ENCODE peak calls at places on chromosomes 6 and 20, in six cellular contexts. L is spleen, U is Peyer's patch, Y is GM06990, K is HCT116, I is kidney epithelial cell. W is an unnamed sample.

GRCh38 chr6:20182926-20183521 is 29.2 kb downstream of the MBOAT1 start:
- DNase-seq in I (peak), K (no peak), Y (no peak), L (no peak), U (peak), W (no peak)

GRCh38 chr6:138263963-138264362 is 45.7 kb upstream of the PBOV1 start:
- DNase-seq in U (no peak), I (no peak), K (no peak), L (no peak), Y (no peak), W (no peak)

GRCh38 chr20:57908691-57909090 is 198.9 kb upstream of the PMEPA1 start:
- DNase-seq in U (no peak), K (no peak), Y (no peak), L (no peak), I (no peak), W (no peak)

GRCh38 chr20:25081065-25081729 is 744 bp downstream of the VSX1 start:
- DNase-seq in U (no peak), Y (no peak), L (peak), K (no peak), I (no peak), W (no peak)

GRCh38 chr6:6565488-6565887 is 23.0 kb upstream of the LY86 start:
- DNase-seq in I (no peak), Y (no peak), U (no peak), K (no peak), L (no peak), W (no peak)

GRCh38 chr6:154459513-154459912 is 51.0 kb downstream of the CNKSR3 start:
- DNase-seq in I (no peak), Y (no peak), K (no peak), U (no peak), L (no peak), W (no peak)

GRCh38 chr6:121984956-121985355 is 414.5 kb upstream of the HSF2 start:
- DNase-seq in I (no peak), Y (no peak), L (no peak), K (no peak), U (no peak), W (no peak)

GRCh38 chr6:145960918-145961604 is 3.1 kb downstream of the SHPRH start:
- DNase-seq in K (no peak), U (no peak), Y (no peak), I (no peak), L (no peak), W (no peak)

GRCh38 chr20:25005220-25005619 is 12.7 kb upstream of the APMAP start:
- DNase-seq in K (no peak), Y (no peak), U (no peak), L (no peak), I (no peak), W (no peak)

GRCh38 chr6:158286413-158286812 is 25.9 kb upstream of the TULP4 start:
- DNase-seq in K (no peak), Y (no peak), U (no peak), I (no peak), L (no peak), W (no peak)

GRCh38 chr6:44500074-44500473 is 112.6 kb downstream of the CDC5L start:
- DNase-seq in Y (no peak), L (no peak), I (no peak), U (no peak), K (no peak), W (no peak)

GRCh38 chr6:147808631-147809030 is 300.1 kb downstream of the SAMD5 start:
- DNase-seq in U (no peak), K (no peak), I (no peak), Y (no peak), L (no peak), W (no peak)

GRCh38 chr20:49768204-49769124 is 44.2 kb upstream of the SLC9A8 start:
- DNase-seq in Y (no peak), I (peak), K (no peak), U (no peak), L (no peak), W (no peak)

GRCh38 chr20:33832113-33832853 is 21.1 kb downstream of the CHMP4B start:
- DNase-seq in K (no peak), Y (no peak), L (no peak), I (no peak), U (peak), W (no peak)

GRCh38 chr6:52718535-52718934 is 44.7 kb downstream of the GSTA2 start:
- DNase-seq in L (no peak), Y (no peak), U (no peak), K (no peak), I (no peak), W (no peak)

GRCh38 chr6:1094306-1094705 is 217.6 kb upstream of the FOXQ1 start:
- DNase-seq in K (no peak), U (no peak), L (no peak), I (no peak), Y (no peak), W (no peak)

GRCh38 chr6:116206231-116206903 is 47.5 kb downstream of the TSPYL4 start:
- DNase-seq in K (no peak), U (no peak), Y (no peak), L (no peak), I (no peak), W (no peak)

GRCh38 chr20:32510601-32511357 is 74.4 kb downstream of the NOL4L start:
- DNase-seq in U (no peak), K (no peak), L (no peak), I (no peak), Y (no peak), W (no peak)

GRCh38 chr6:16762547-16763477 is 1.6 kb upstream of the ATXN1 start:
- DNase-seq in Y (peak), I (no peak), U (peak), L (peak), K (peak), W (peak)

GRCh38 chr20:53786071-53786444 is 192.4 kb upstream of the ZNF217 start:
- DNase-seq in U (no peak), Y (no peak), K (no peak), L (no peak), I (no peak), W (no peak)

GRCh38 chr6:2840794-2841061 is 935 bp downstream of the SERPINB1 start:
- DNase-seq in I (no peak), Y (no peak), K (no peak), L (no peak), U (peak), W (no peak)

GRCh38 chr20:63825331-63826118 is 5.5 kb downstream of the ZBTB46 start:
- DNase-seq in L (no peak), I (no peak), Y (no peak), K (no peak), U (no peak), W (no peak)

GRCh38 chr6:91852232-91852631 is 1265.4 kb upstream of the MAP3K7 start:
- DNase-seq in K (no peak), I (no peak), Y (no peak), L (no peak), U (no peak), W (no peak)

GRCh38 chr6:137903933-137904821 is 37.1 kb downstream of the TNFAIP3 start:
- DNase-seq in U (no peak), I (peak), K (peak), Y (peak), L (no peak), W (no peak)

GRCh38 chr6:148521586-148521985 is 178.9 kb downstream of the SASH1 start:
- DNase-seq in K (no peak), Y (no peak), L (no peak), I (no peak), U (no peak), W (no peak)

GRCh38 chr6:13395272-13396237 is 67.2 kb upstream of the TBC1D7 start:
- DNase-seq in K (no peak), L (no peak), I (peak), Y (no peak), U (no peak), W (peak)

GRCh38 chr6:156832166-156832743 is 55.1 kb downstream of the ARID1B start:
- DNase-seq in I (no peak), U (no peak), L (no peak), K (peak), Y (no peak), W (no peak)

GRCh38 chr6:155014715-155015300 is 19.7 kb downstream of the TIAM2 start:
- DNase-seq in U (no peak), I (no peak), L (no peak), Y (no peak), K (no peak), W (no peak)

DNA sequence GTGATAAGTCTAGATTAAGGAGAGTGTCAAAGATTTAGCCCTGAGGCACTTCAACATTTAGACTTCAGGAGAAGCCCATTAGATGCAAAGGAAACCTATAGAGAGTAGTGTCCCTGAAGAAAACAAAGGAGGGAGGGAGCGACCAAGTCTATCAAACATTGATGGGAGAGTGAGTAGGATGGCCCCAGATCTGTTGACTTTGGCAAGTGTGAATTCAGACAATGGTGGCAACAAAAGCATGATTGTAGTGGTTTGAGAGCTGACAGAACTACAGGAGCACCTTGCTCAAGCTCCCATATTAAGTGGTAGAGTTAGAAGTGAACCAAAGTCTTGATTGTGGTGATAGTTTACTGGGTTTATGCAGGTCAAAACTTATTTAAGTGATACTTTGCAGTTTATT is 979 bp upstream of the ABCF1 start:
- DNase-seq in Y (no peak), U (no peak), L (no peak), I (no peak), K (no peak), W (no peak)
- H3K4me3 ChIP-seq in Y (peak), U (peak), L (peak), I (no peak), K (peak), W (peak)

GRCh38 chr6:87788141-87788540 is 86.1 kb upstream of the AKIRIN2 start:
- DNase-seq in K (no peak), I (no peak), U (no peak), Y (no peak), L (no peak), W (no peak)

GRCh38 chr6:87791029-87791428 is 89.0 kb upstream of the AKIRIN2 start:
- DNase-seq in I (no peak), K (no peak), U (no peak), Y (no peak), L (no peak), W (no peak)

GRCh38 chr6:87789900-87790290 is 87.9 kb upstream of the AKIRIN2 start:
- DNase-seq in U (no peak), I (no peak), Y (no peak), K (no peak), L (no peak), W (no peak)

GRCh38 chr6:87791485-87791884 is 89.5 kb upstream of the AKIRIN2 start:
- DNase-seq in I (no peak), Y (no peak), U (no peak), L (no peak), K (no peak), W (no peak)

GRCh38 chr6:87789198-87789899 is 87.3 kb upstream of the AKIRIN2 start:
- DNase-seq in K (no peak), I (peak), U (no peak), Y (no peak), L (no peak), W (peak)
- H3K4me3 ChIP-seq in K (peak), I (no peak), U (no peak), Y (no peak), L (no peak), W (no peak)

GRCh38 chr6:41442800-41443501 is 103.2 kb upstream of the FOXP4 start:
- DNase-seq in L (no peak), K (no peak), Y (no peak), I (no peak), U (peak), W (no peak)
- H3K4me3 ChIP-seq in L (peak), K (no peak), Y (no peak), I (peak), U (no peak), W (no peak)

GRCh38 chr20:45342863-45343444 is 5.3 kb downstream of the SDC4 start:
- DNase-seq in Y (no peak), I (no peak), L (no peak), U (no peak), K (no peak), W (no peak)

GRCh38 chr20:45345104-45345936 is 2.9 kb downstream of the SDC4 start:
- DNase-seq in K (no peak), I (no peak), U (peak), Y (no peak), L (no peak), W (no peak)

GRCh38 chr20:45341939-45342862 is 6.0 kb downstream of the SDC4 start:
- DNase-seq in L (no peak), K (no peak), I (no peak), Y (no peak), U (peak), W (no peak)

GRCh38 chr20:45343867-45344721 is 4.1 kb downstream of the SDC4 start:
- DNase-seq in K (peak), L (no peak), U (peak), I (peak), Y (no peak), W (peak)

DNA sequence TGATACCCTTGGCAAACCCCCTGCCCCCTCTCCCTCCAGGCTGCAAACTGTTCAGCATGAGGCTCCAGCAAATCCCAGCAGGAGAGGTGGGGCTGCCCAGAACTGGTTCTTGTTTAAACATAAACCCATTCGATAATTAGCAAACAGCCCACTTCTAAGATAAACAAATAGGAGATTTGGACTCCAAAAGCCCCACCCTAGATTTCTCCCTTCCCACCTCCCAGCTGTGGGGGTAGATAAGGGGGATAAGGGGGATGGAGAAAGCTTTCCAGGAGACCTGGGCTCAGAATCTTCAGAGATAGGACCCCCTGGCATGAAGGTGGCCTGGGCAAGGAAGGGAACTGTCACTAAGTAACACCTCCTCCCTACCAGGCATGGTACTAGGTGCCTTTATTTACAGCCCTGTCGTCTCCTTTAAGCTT is 4.8 kb downstream of the SDC4 start:
- DNase-seq in U (peak), I (no peak), Y (no peak), K (no peak), L (no peak), W (no peak)
- H3K4me3 ChIP-seq in U (no peak), I (no peak), Y (no peak), K (peak), L (peak), W (peak)

GRCh38 chr6:150874184-150874583 is 8.7 kb downstream of the MTHFD1L start:
- DNase-seq in U (no peak), K (no peak), L (no peak), I (no peak), Y (no peak), W (no peak)
- H3K4me3 ChIP-seq in U (no peak), K (no peak), L (no peak), I (no peak), Y (no peak), W (no peak)

GRCh38 chr6:119209452-119210205 is 131.2 kb upstream of the FAM184A start:
- DNase-seq in U (no peak), Y (peak), K (no peak), I (no peak), L (no peak), W (no peak)
- H3K4me3 ChIP-seq in U (no peak), Y (peak), K (no peak), I (no peak), L (no peak), W (no peak)

W was measured in HFF-Myc.